ENCODE peak calls at places on chromosomes 5 and 9, in nine cellular contexts. One of them, this sample, is unnamed.

GRCh38 chr5:136510481-136510880 is 145.1 kb upstream of the TRPC7 start:
- DNase-seq in retina: no peak
- DNase-seq in astrocyte of the cerebellum: no peak
- DNase-seq in mesendoderm: no peak
- DNase-seq in foreskin fibroblast: no peak
- DNase-seq in osteocyte: no peak
- DNase-seq in posterior cingulate gyrus: no peak
- DNase-seq in left ventricle myocardium inferior: no peak
- DNase-seq in fibroblast of the conjunctiva: no peak
- DNase-seq in this sample: no peak

GRCh38 chr5:107466233-107466769 is 204.4 kb downstream of the EFNA5 start:
- DNase-seq in retina: peak
- DNase-seq in astrocyte of the cerebellum: peak
- DNase-seq in mesendoderm: peak
- DNase-seq in foreskin fibroblast: peak
- DNase-seq in osteocyte: no peak
- DNase-seq in posterior cingulate gyrus: peak
- DNase-seq in left ventricle myocardium inferior: no peak
- DNase-seq in fibroblast of the conjunctiva: no peak
- DNase-seq in this sample: peak

GRCh38 chr9:20551236-20551635 is 71.1 kb downstream of the MLLT3 start:
- DNase-seq in retina: no peak
- DNase-seq in astrocyte of the cerebellum: no peak
- DNase-seq in mesendoderm: peak
- DNase-seq in foreskin fibroblast: peak
- DNase-seq in osteocyte: no peak
- DNase-seq in posterior cingulate gyrus: no peak
- DNase-seq in left ventricle myocardium inferior: no peak
- DNase-seq in fibroblast of the conjunctiva: no peak
- DNase-seq in this sample: no peak

GRCh38 chr9:114452219-114453169 is 52.8 kb downstream of the WHRN start:
- DNase-seq in retina: no peak
- DNase-seq in astrocyte of the cerebellum: no peak
- DNase-seq in mesendoderm: no peak
- DNase-seq in foreskin fibroblast: no peak
- DNase-seq in osteocyte: no peak
- DNase-seq in posterior cingulate gyrus: no peak
- DNase-seq in left ventricle myocardium inferior: no peak
- DNase-seq in fibroblast of the conjunctiva: no peak
- DNase-seq in this sample: no peak

GRCh38 chr9:137694236-137694959 is 75.6 kb downstream of the EHMT1 start:
- DNase-seq in retina: no peak
- DNase-seq in astrocyte of the cerebellum: no peak
- DNase-seq in mesendoderm: no peak
- DNase-seq in foreskin fibroblast: no peak
- DNase-seq in osteocyte: no peak
- DNase-seq in posterior cingulate gyrus: peak
- DNase-seq in left ventricle myocardium inferior: no peak
- DNase-seq in fibroblast of the conjunctiva: no peak
- DNase-seq in this sample: no peak

GRCh38 chr5:179795863-179796833 is 2.4 kb downstream of the LTC4S start:
- DNase-seq in retina: peak
- DNase-seq in astrocyte of the cerebellum: no peak
- DNase-seq in mesendoderm: peak
- DNase-seq in foreskin fibroblast: peak
- DNase-seq in osteocyte: peak
- DNase-seq in posterior cingulate gyrus: peak
- DNase-seq in left ventricle myocardium inferior: peak
- DNase-seq in fibroblast of the conjunctiva: peak
- DNase-seq in this sample: peak

GRCh38 chr9:16559418-16560188 is 310.9 kb downstream of the BNC2 start:
- DNase-seq in retina: no peak
- DNase-seq in astrocyte of the cerebellum: no peak
- DNase-seq in mesendoderm: peak
- DNase-seq in foreskin fibroblast: no peak
- DNase-seq in osteocyte: no peak
- DNase-seq in posterior cingulate gyrus: no peak
- DNase-seq in left ventricle myocardium inferior: no peak
- DNase-seq in fibroblast of the conjunctiva: no peak
- DNase-seq in this sample: no peak

GRCh38 chr5:89988998-89989690 is 420.4 kb downstream of the CETN3 start:
- DNase-seq in retina: no peak
- DNase-seq in astrocyte of the cerebellum: no peak
- DNase-seq in mesendoderm: no peak
- DNase-seq in foreskin fibroblast: no peak
- DNase-seq in osteocyte: no peak
- DNase-seq in posterior cingulate gyrus: no peak
- DNase-seq in left ventricle myocardium inferior: peak
- DNase-seq in fibroblast of the conjunctiva: peak
- DNase-seq in this sample: no peak

GRCh38 chr9:89791754-89792153 is 186.9 kb downstream of the GADD45G start:
- DNase-seq in retina: no peak
- DNase-seq in astrocyte of the cerebellum: no peak
- DNase-seq in mesendoderm: no peak
- DNase-seq in foreskin fibroblast: no peak
- DNase-seq in osteocyte: no peak
- DNase-seq in posterior cingulate gyrus: no peak
- DNase-seq in left ventricle myocardium inferior: no peak
- DNase-seq in fibroblast of the conjunctiva: no peak
- DNase-seq in this sample: no peak

GRCh38 chr9:99307846-99308245 is 85.8 kb downstream of the SEC61B start:
- DNase-seq in retina: no peak
- DNase-seq in astrocyte of the cerebellum: no peak
- DNase-seq in mesendoderm: peak
- DNase-seq in foreskin fibroblast: no peak
- DNase-seq in osteocyte: no peak
- DNase-seq in posterior cingulate gyrus: no peak
- DNase-seq in left ventricle myocardium inferior: no peak
- DNase-seq in fibroblast of the conjunctiva: no peak
- DNase-seq in this sample: no peak

GRCh38 chr5:119316116-119316515 is 39.7 kb upstream of the TNFAIP8 start:
- DNase-seq in retina: no peak
- DNase-seq in astrocyte of the cerebellum: no peak
- DNase-seq in mesendoderm: peak
- DNase-seq in foreskin fibroblast: no peak
- DNase-seq in osteocyte: no peak
- DNase-seq in posterior cingulate gyrus: no peak
- DNase-seq in left ventricle myocardium inferior: no peak
- DNase-seq in fibroblast of the conjunctiva: no peak
- DNase-seq in this sample: no peak

GRCh38 chr5:169160405-169160901 is 140.5 kb downstream of the SLIT3 start:
- DNase-seq in retina: no peak
- DNase-seq in astrocyte of the cerebellum: no peak
- DNase-seq in mesendoderm: no peak
- DNase-seq in foreskin fibroblast: peak
- DNase-seq in osteocyte: no peak
- DNase-seq in posterior cingulate gyrus: no peak
- DNase-seq in left ventricle myocardium inferior: no peak
- DNase-seq in fibroblast of the conjunctiva: no peak
- DNase-seq in this sample: no peak

GRCh38 chr5:99037668-99038067 is 108.9 kb upstream of the CHD1 start:
- DNase-seq in retina: no peak
- DNase-seq in astrocyte of the cerebellum: no peak
- DNase-seq in mesendoderm: peak
- DNase-seq in foreskin fibroblast: no peak
- DNase-seq in osteocyte: no peak
- DNase-seq in posterior cingulate gyrus: no peak
- DNase-seq in left ventricle myocardium inferior: no peak
- DNase-seq in fibroblast of the conjunctiva: no peak
- DNase-seq in this sample: no peak

GRCh38 chr9:96293481-96293880 is 8.5 kb downstream of the HSD17B3 start:
- DNase-seq in retina: peak
- DNase-seq in astrocyte of the cerebellum: no peak
- DNase-seq in mesendoderm: peak
- DNase-seq in foreskin fibroblast: peak
- DNase-seq in osteocyte: no peak
- DNase-seq in posterior cingulate gyrus: no peak
- DNase-seq in left ventricle myocardium inferior: no peak
- DNase-seq in fibroblast of the conjunctiva: peak
- DNase-seq in this sample: no peak

GRCh38 chr9:14989811-14990210 is 79.6 kb upstream of the FREM1 start:
- DNase-seq in retina: no peak
- DNase-seq in astrocyte of the cerebellum: no peak
- DNase-seq in mesendoderm: no peak
- DNase-seq in foreskin fibroblast: peak
- DNase-seq in osteocyte: no peak
- DNase-seq in posterior cingulate gyrus: no peak
- DNase-seq in left ventricle myocardium inferior: no peak
- DNase-seq in fibroblast of the conjunctiva: no peak
- DNase-seq in this sample: no peak

GRCh38 chr9:114230068-114230467 is 74.7 kb downstream of the COL27A1 start:
- DNase-seq in retina: peak
- DNase-seq in astrocyte of the cerebellum: no peak
- DNase-seq in mesendoderm: no peak
- DNase-seq in foreskin fibroblast: no peak
- DNase-seq in osteocyte: no peak
- DNase-seq in posterior cingulate gyrus: no peak
- DNase-seq in left ventricle myocardium inferior: no peak
- DNase-seq in fibroblast of the conjunctiva: no peak
- DNase-seq in this sample: no peak

GRCh38 chr9:126663661-126664072 is 49.9 kb downstream of the LMX1B start:
- DNase-seq in retina: no peak
- DNase-seq in astrocyte of the cerebellum: no peak
- DNase-seq in mesendoderm: no peak
- DNase-seq in foreskin fibroblast: no peak
- DNase-seq in osteocyte: no peak
- DNase-seq in posterior cingulate gyrus: no peak
- DNase-seq in left ventricle myocardium inferior: peak
- DNase-seq in fibroblast of the conjunctiva: no peak
- DNase-seq in this sample: peak

GRCh38 chr5:14331377-14331776 is 188.2 kb downstream of the TRIO start:
- DNase-seq in retina: no peak
- DNase-seq in astrocyte of the cerebellum: no peak
- DNase-seq in mesendoderm: no peak
- DNase-seq in foreskin fibroblast: peak
- DNase-seq in osteocyte: no peak
- DNase-seq in posterior cingulate gyrus: no peak
- DNase-seq in left ventricle myocardium inferior: no peak
- DNase-seq in fibroblast of the conjunctiva: no peak
- DNase-seq in this sample: no peak

GRCh38 chr5:135486131-135486530 is 34.0 kb upstream of the TIFAB start:
- DNase-seq in retina: no peak
- DNase-seq in astrocyte of the cerebellum: no peak
- DNase-seq in mesendoderm: no peak
- DNase-seq in foreskin fibroblast: no peak
- DNase-seq in osteocyte: no peak
- DNase-seq in posterior cingulate gyrus: no peak
- DNase-seq in left ventricle myocardium inferior: no peak
- DNase-seq in fibroblast of the conjunctiva: no peak
- DNase-seq in this sample: no peak

GRCh38 chr5:35668794-35669193 is 51.1 kb downstream of the SPEF2 start:
- DNase-seq in retina: no peak
- DNase-seq in astrocyte of the cerebellum: no peak
- DNase-seq in mesendoderm: no peak
- DNase-seq in foreskin fibroblast: no peak
- DNase-seq in osteocyte: no peak
- DNase-seq in posterior cingulate gyrus: no peak
- DNase-seq in left ventricle myocardium inferior: no peak
- DNase-seq in fibroblast of the conjunctiva: no peak
- DNase-seq in this sample: no peak

GRCh38 chr5:54388811-54389210 is 66.7 kb upstream of the HSPB3 start:
- DNase-seq in retina: no peak
- DNase-seq in astrocyte of the cerebellum: no peak
- DNase-seq in mesendoderm: no peak
- DNase-seq in foreskin fibroblast: no peak
- DNase-seq in osteocyte: no peak
- DNase-seq in posterior cingulate gyrus: no peak
- DNase-seq in left ventricle myocardium inferior: no peak
- DNase-seq in fibroblast of the conjunctiva: no peak
- DNase-seq in this sample: no peak

GRCh38 chr5:108061941-108062340 is 320.0 kb downstream of the FBXL17 start:
- DNase-seq in retina: no peak
- DNase-seq in astrocyte of the cerebellum: peak
- DNase-seq in mesendoderm: no peak
- DNase-seq in foreskin fibroblast: peak
- DNase-seq in osteocyte: no peak
- DNase-seq in posterior cingulate gyrus: no peak
- DNase-seq in left ventricle myocardium inferior: no peak
- DNase-seq in fibroblast of the conjunctiva: no peak
- DNase-seq in this sample: no peak

GRCh38 chr5:106288977-106289376 is 1381.8 kb downstream of the EFNA5 start:
- DNase-seq in retina: no peak
- DNase-seq in astrocyte of the cerebellum: no peak
- DNase-seq in mesendoderm: no peak
- DNase-seq in foreskin fibroblast: peak
- DNase-seq in osteocyte: no peak
- DNase-seq in posterior cingulate gyrus: no peak
- DNase-seq in left ventricle myocardium inferior: no peak
- DNase-seq in fibroblast of the conjunctiva: no peak
- DNase-seq in this sample: no peak

GRCh38 chr5:94359880-94360279 is 258.5 kb downstream of the KIAA0825 start:
- DNase-seq in retina: no peak
- DNase-seq in astrocyte of the cerebellum: no peak
- DNase-seq in mesendoderm: no peak
- DNase-seq in foreskin fibroblast: no peak
- DNase-seq in osteocyte: no peak
- DNase-seq in posterior cingulate gyrus: no peak
- DNase-seq in left ventricle myocardium inferior: no peak
- DNase-seq in fibroblast of the conjunctiva: no peak
- DNase-seq in this sample: no peak

GRCh38 chr5:155850411-155850810 is 476.6 kb upstream of the SGCD start:
- DNase-seq in retina: no peak
- DNase-seq in astrocyte of the cerebellum: no peak
- DNase-seq in mesendoderm: no peak
- DNase-seq in foreskin fibroblast: no peak
- DNase-seq in osteocyte: no peak
- DNase-seq in posterior cingulate gyrus: no peak
- DNase-seq in left ventricle myocardium inferior: no peak
- DNase-seq in fibroblast of the conjunctiva: no peak
- DNase-seq in this sample: no peak

GRCh38 chr9:136533775-136534157 is 12.1 kb downstream of the NOTCH1 start:
- DNase-seq in retina: no peak
- DNase-seq in astrocyte of the cerebellum: no peak
- DNase-seq in mesendoderm: no peak
- DNase-seq in foreskin fibroblast: no peak
- DNase-seq in osteocyte: no peak
- DNase-seq in posterior cingulate gyrus: no peak
- DNase-seq in left ventricle myocardium inferior: no peak
- DNase-seq in fibroblast of the conjunctiva: no peak
- DNase-seq in this sample: no peak

GRCh38 chr9:23829580-23830458 is 3.8 kb upstream of the ELAVL2 start:
- DNase-seq in retina: peak
- DNase-seq in astrocyte of the cerebellum: peak
- DNase-seq in mesendoderm: peak
- DNase-seq in foreskin fibroblast: peak
- DNase-seq in osteocyte: no peak
- DNase-seq in posterior cingulate gyrus: no peak
- DNase-seq in left ventricle myocardium inferior: no peak
- DNase-seq in fibroblast of the conjunctiva: no peak
- DNase-seq in this sample: no peak

GRCh38 chr5:94241288-94241651 is 377.1 kb downstream of the KIAA0825 start:
- DNase-seq in retina: no peak
- DNase-seq in astrocyte of the cerebellum: peak
- DNase-seq in mesendoderm: no peak
- DNase-seq in foreskin fibroblast: peak
- DNase-seq in osteocyte: no peak
- DNase-seq in posterior cingulate gyrus: no peak
- DNase-seq in left ventricle myocardium inferior: no peak
- DNase-seq in fibroblast of the conjunctiva: no peak
- DNase-seq in this sample: no peak

GRCh38 chr9:93071464-93071863 is 13.0 kb downstream of the SUSD3 start:
- DNase-seq in retina: no peak
- DNase-seq in astrocyte of the cerebellum: no peak
- DNase-seq in mesendoderm: peak
- DNase-seq in foreskin fibroblast: peak
- DNase-seq in osteocyte: no peak
- DNase-seq in posterior cingulate gyrus: no peak
- DNase-seq in left ventricle myocardium inferior: no peak
- DNase-seq in fibroblast of the conjunctiva: no peak
- DNase-seq in this sample: no peak

GRCh38 chr5:131671409-131671808 is 36.4 kb upstream of the RAPGEF6 start:
- DNase-seq in retina: no peak
- DNase-seq in astrocyte of the cerebellum: no peak
- DNase-seq in mesendoderm: no peak
- DNase-seq in foreskin fibroblast: no peak
- DNase-seq in osteocyte: no peak
- DNase-seq in posterior cingulate gyrus: no peak
- DNase-seq in left ventricle myocardium inferior: no peak
- DNase-seq in fibroblast of the conjunctiva: no peak
- DNase-seq in this sample: no peak